ENCODE peak calls at places on chromosomes 13 and 19, in nine cellular contexts. D, T, W, M, Q, Z, A, I and U are unnamed samples.

GRCh38 chr13:47100214-47100853 is 203.5 kb upstream of the HTR2A start:
- DNase-seq in D (no peak), T (no peak), W (no peak), M (no peak), Q (no peak), Z (no peak), A (no peak), I (no peak), U (peak)

GRCh38 chr13:98813993-98814392 is 61.5 kb upstream of the SLC15A1 start:
- DNase-seq in D (no peak), T (no peak), W (no peak), M (no peak), Q (no peak), Z (no peak), A (no peak), I (no peak), U (no peak)

GRCh38 chr19:18390075-18390909 is 4.3 kb downstream of the GDF15 start:
- DNase-seq in D (no peak), T (no peak), W (no peak), M (no peak), Q (no peak), Z (no peak), A (no peak), I (no peak), U (no peak)

GRCh38 chr13:88068975-88069374 is 397.8 kb downstream of the SLITRK5 start:
- DNase-seq in D (no peak), T (no peak), W (no peak), M (no peak), Q (no peak), Z (no peak), A (no peak), I (no peak), U (no peak)

GRCh38 chr13:22740264-22740663 is 440.5 kb upstream of the SGCG start:
- DNase-seq in D (no peak), T (no peak), W (no peak), M (no peak), Q (no peak), Z (no peak), A (no peak), I (no peak), U (no peak)

GRCh38 chr19:16273005-16273404 is 51.6 kb upstream of the KLF2 start:
- DNase-seq in D (no peak), T (no peak), W (no peak), M (peak), Q (no peak), Z (no peak), A (no peak), I (no peak), U (no peak)

GRCh38 chr13:52459668-52460067 is 4.4 kb downstream of the CKAP2 start:
- DNase-seq in D (no peak), T (peak), W (no peak), M (no peak), Q (no peak), Z (no peak), A (no peak), I (no peak), U (no peak)

GRCh38 chr13:92913840-92914239 is 312.8 kb upstream of the GPC6 start:
- DNase-seq in D (no peak), T (no peak), W (no peak), M (no peak), Q (no peak), Z (no peak), A (no peak), I (no peak), U (no peak)

GRCh38 chr13:112700291-112701060 is 10.6 kb downstream of the ATP11A start:
- DNase-seq in D (no peak), T (no peak), W (no peak), M (no peak), Q (no peak), Z (no peak), A (no peak), I (no peak), U (no peak)

GRCh38 chr13:41916173-41916954 is 44.5 kb downstream of the VWA8 start:
- DNase-seq in D (no peak), T (peak), W (no peak), M (no peak), Q (no peak), Z (no peak), A (no peak), I (no peak), U (peak)

GRCh38 chr13:64397699-64398098 is 2832.4 kb downstream of the PCDH9 start:
- DNase-seq in D (no peak), T (no peak), W (no peak), M (no peak), Q (no peak), Z (no peak), A (no peak), I (no peak), U (no peak)

GRCh38 chr19:39951686-39952085 is 17.3 kb upstream of the FCGBP start:
- DNase-seq in D (no peak), T (no peak), W (no peak), M (no peak), Q (no peak), Z (no peak), A (no peak), I (no peak), U (no peak)

GRCh38 chr19:13784731-13785452 is 10.4 kb upstream of the ZSWIM4 start:
- DNase-seq in D (peak), T (peak), W (peak), M (peak), Q (peak), Z (peak), A (peak), I (peak), U (no peak)

GRCh38 chr13:97307882-97308624 is 85.9 kb downstream of the MBNL2 start:
- DNase-seq in D (no peak), T (peak), W (no peak), M (no peak), Q (no peak), Z (no peak), A (no peak), I (no peak), U (no peak)

GRCh38 chr13:104854698-104855097 is 1680.8 kb downstream of the EFNB2 start:
- DNase-seq in D (no peak), T (no peak), W (no peak), M (no peak), Q (no peak), Z (no peak), A (no peak), I (no peak), U (no peak)

GRCh38 chr19:45764947-45765346 is 4.1 kb downstream of the SIX5 start:
- DNase-seq in D (no peak), T (no peak), W (no peak), M (no peak), Q (no peak), Z (no peak), A (no peak), I (no peak), U (no peak)

GRCh38 chr19:40798997-40799557 is at the start of gene EGLN2:
- DNase-seq in D (no peak), T (no peak), W (no peak), M (no peak), Q (no peak), Z (no peak), A (no peak), I (no peak), U (no peak)

GRCh38 chr19:39405930-39406655 is 554 bp upstream of the ZFP36 start:
- DNase-seq in D (peak), T (no peak), W (peak), M (no peak), Q (peak), Z (peak), A (peak), I (peak), U (no peak)

GRCh38 chr13:47188802-47189201 is 291.9 kb upstream of the HTR2A start:
- DNase-seq in D (no peak), T (no peak), W (no peak), M (no peak), Q (no peak), Z (no peak), A (no peak), I (no peak), U (no peak)

GRCh38 chr19:30255783-30256509 is 116.2 kb upstream of the ZNF536 start:
- DNase-seq in D (no peak), T (no peak), W (no peak), M (no peak), Q (no peak), Z (no peak), A (no peak), I (no peak), U (no peak)

GRCh38 chr13:62931901-62932883 is 1516.5 kb upstream of the PCDH20 start:
- DNase-seq in D (no peak), T (no peak), W (no peak), M (no peak), Q (no peak), Z (no peak), A (no peak), I (no peak), U (no peak)